ENCODE peak calls at places on chromosomes 3 and 15, in five cellular contexts. One of them, this sample, is unnamed.

GRCh38 chr3:141275973-141276372 is 44.3 kb downstream of the PXYLP1 start:
- DNase-seq in HEK293T: no peak
- DNase-seq in NCI-H1092 treated with DMSO at 0.1 percent for 48 hours: peak
- DNase-seq in nephron progenitor cell: no peak
- DNase-seq in GM03348: no peak
- DNase-seq in this sample: no peak

GRCh38 chr3:174439621-174440349 is 419.3 kb upstream of the NAALADL2 start:
- DNase-seq in NCI-H1092 treated with DMSO at 0.1 percent for 48 hours: peak
- DNase-seq in nephron progenitor cell: no peak
- DNase-seq in GM03348: peak
- DNase-seq in HEK293T: no peak
- DNase-seq in this sample: no peak

GRCh38 chr15:32878342-32878741 is 160.5 kb downstream of the GREM1 start:
- DNase-seq in NCI-H1092 treated with DMSO at 0.1 percent for 48 hours: no peak
- DNase-seq in GM03348: no peak
- DNase-seq in nephron progenitor cell: no peak
- DNase-seq in HEK293T: no peak
- DNase-seq in this sample: no peak

GRCh38 chr3:171457263-171458055 is 2.7 kb downstream of the TNIK start:
- DNase-seq in GM03348: no peak
- DNase-seq in HEK293T: no peak
- DNase-seq in NCI-H1092 treated with DMSO at 0.1 percent for 48 hours: no peak
- DNase-seq in nephron progenitor cell: peak
- DNase-seq in this sample: no peak

GRCh38 chr3:195093731-195094130 is 177.2 kb downstream of the XXYLT1 start:
- DNase-seq in nephron progenitor cell: no peak
- DNase-seq in NCI-H1092 treated with DMSO at 0.1 percent for 48 hours: no peak
- DNase-seq in HEK293T: no peak
- DNase-seq in GM03348: no peak
- DNase-seq in this sample: no peak

GRCh38 chr15:89171136-89172072 is 50.0 kb downstream of the RLBP1 start:
- DNase-seq in nephron progenitor cell: peak
- DNase-seq in GM03348: peak
- DNase-seq in NCI-H1092 treated with DMSO at 0.1 percent for 48 hours: peak
- DNase-seq in HEK293T: peak
- DNase-seq in this sample: peak

GRCh38 chr3:28840976-28841376 is 439.9 kb upstream of the RBMS3 start:
- DNase-seq in HEK293T: no peak
- DNase-seq in GM03348: no peak
- DNase-seq in nephron progenitor cell: no peak
- DNase-seq in NCI-H1092 treated with DMSO at 0.1 percent for 48 hours: no peak
- DNase-seq in this sample: no peak

GRCh38 chr3:74639681-74640080 is 25.2 kb upstream of the CNTN3 start:
- DNase-seq in nephron progenitor cell: no peak
- DNase-seq in GM03348: no peak
- DNase-seq in NCI-H1092 treated with DMSO at 0.1 percent for 48 hours: no peak
- DNase-seq in HEK293T: no peak
- DNase-seq in this sample: no peak

GRCh38 chr3:35651456-35651855 is 12.1 kb downstream of the ARPP21 start:
- DNase-seq in NCI-H1092 treated with DMSO at 0.1 percent for 48 hours: no peak
- DNase-seq in nephron progenitor cell: no peak
- DNase-seq in GM03348: no peak
- DNase-seq in HEK293T: no peak
- DNase-seq in this sample: no peak

GRCh38 chr3:119627461-119627860 is 29.8 kb downstream of the PLA1A start:
- DNase-seq in nephron progenitor cell: no peak
- DNase-seq in HEK293T: no peak
- DNase-seq in NCI-H1092 treated with DMSO at 0.1 percent for 48 hours: no peak
- DNase-seq in GM03348: no peak
- DNase-seq in this sample: no peak

GRCh38 chr15:64720188-64720587 is 55.2 kb downstream of the RBPMS2 start:
- DNase-seq in nephron progenitor cell: no peak
- DNase-seq in GM03348: no peak
- DNase-seq in HEK293T: no peak
- DNase-seq in NCI-H1092 treated with DMSO at 0.1 percent for 48 hours: no peak
- DNase-seq in this sample: no peak

GRCh38 chr3:188432826-188433525 is 279.0 kb downstream of the LPP start:
- DNase-seq in GM03348: no peak
- DNase-seq in NCI-H1092 treated with DMSO at 0.1 percent for 48 hours: no peak
- DNase-seq in HEK293T: no peak
- DNase-seq in nephron progenitor cell: no peak
- DNase-seq in this sample: no peak

GRCh38 chr3:51974277-51974962 is 444 bp upstream of the ABHD14A start:
- DNase-seq in HEK293T: no peak
- DNase-seq in NCI-H1092 treated with DMSO at 0.1 percent for 48 hours: no peak
- DNase-seq in GM03348: peak
- DNase-seq in nephron progenitor cell: no peak
- DNase-seq in this sample: peak

GRCh38 chr15:83275412-83275811 is 9.1 kb downstream of the BNC1 start:
- DNase-seq in HEK293T: no peak
- DNase-seq in nephron progenitor cell: no peak
- DNase-seq in NCI-H1092 treated with DMSO at 0.1 percent for 48 hours: no peak
- DNase-seq in GM03348: peak
- DNase-seq in this sample: no peak

GRCh38 chr3:197030379-197031314 is 1.0 kb upstream of the MELTF start:
- DNase-seq in HEK293T: no peak
- DNase-seq in nephron progenitor cell: no peak
- DNase-seq in NCI-H1092 treated with DMSO at 0.1 percent for 48 hours: no peak
- DNase-seq in GM03348: peak
- DNase-seq in this sample: no peak